ENCODE peak calls at places on chromosomes 16 and 17, in six cellular contexts. One of them, this sample, is unnamed.

GRCh38 chr16:57679768-57680167 is 11.7 kb downstream of the ADGRG3 start:
- DNase-seq in KBM-7: peak
- DNase-seq in left ventricle myocardium superior: no peak
- DNase-seq in OCI-LY7: no peak
- DNase-seq in mesothelial cell of epicardium: no peak
- DNase-seq in amniotic stem cell: no peak
- DNase-seq in this sample: no peak

GRCh38 chr16:30659507-30660423 is 1.5 kb downstream of the FBRS start:
- DNase-seq in left ventricle myocardium superior: peak
- DNase-seq in KBM-7: no peak
- DNase-seq in amniotic stem cell: no peak
- DNase-seq in OCI-LY7: peak
- DNase-seq in mesothelial cell of epicardium: no peak
- DNase-seq in this sample: no peak

GRCh38 chr17:3993493-3994220 is 29.4 kb upstream of the ATP2A3 start:
- DNase-seq in KBM-7: no peak
- DNase-seq in OCI-LY7: no peak
- DNase-seq in mesothelial cell of epicardium: no peak
- DNase-seq in left ventricle myocardium superior: peak
- DNase-seq in amniotic stem cell: no peak
- DNase-seq in this sample: no peak

GRCh38 chr17:17176341-17176740 is 29.8 kb downstream of the PLD6 start:
- DNase-seq in left ventricle myocardium superior: no peak
- DNase-seq in OCI-LY7: no peak
- DNase-seq in amniotic stem cell: no peak
- DNase-seq in KBM-7: no peak
- DNase-seq in mesothelial cell of epicardium: no peak
- DNase-seq in this sample: no peak

GRCh38 chr17:73288534-73289302 is 23.1 kb downstream of the CDC42EP4 start:
- DNase-seq in KBM-7: no peak
- DNase-seq in mesothelial cell of epicardium: no peak
- DNase-seq in left ventricle myocardium superior: peak
- DNase-seq in amniotic stem cell: no peak
- DNase-seq in OCI-LY7: no peak
- DNase-seq in this sample: no peak

GRCh38 chr16:20307791-20308190 is 19.5 kb downstream of the GP2 start:
- DNase-seq in OCI-LY7: no peak
- DNase-seq in KBM-7: no peak
- DNase-seq in left ventricle myocardium superior: no peak
- DNase-seq in mesothelial cell of epicardium: no peak
- DNase-seq in amniotic stem cell: no peak
- DNase-seq in this sample: no peak

GRCh38 chr16:35746281-35746962 is 2287.0 kb downstream of the TP53TG3F start:
- DNase-seq in mesothelial cell of epicardium: no peak
- DNase-seq in amniotic stem cell: no peak
- DNase-seq in OCI-LY7: no peak
- DNase-seq in left ventricle myocardium superior: no peak
- DNase-seq in KBM-7: no peak
- DNase-seq in this sample: no peak

GRCh38 chr16:88656291-88656980 is 5.6 kb upstream of the CYBA start:
- DNase-seq in amniotic stem cell: no peak
- DNase-seq in OCI-LY7: no peak
- DNase-seq in KBM-7: no peak
- DNase-seq in mesothelial cell of epicardium: no peak
- DNase-seq in left ventricle myocardium superior: no peak
- DNase-seq in this sample: no peak